ENCODE peak calls at places on chromosomes 2 and 18, in eight cellular contexts. One of them, this sample, is unnamed.

GRCh38 chr18:49725809-49726514 is 87.4 kb downstream of the ACAA2 start:
- DNase-seq in fibroblast of mammary gland: peak; percentile 100
- DNase-seq in sigmoid colon: peak; percentile 91
- DNase-seq in neural crest cell: peak; percentile 41
- DNase-seq in GM12865: no peak
- DNase-seq in CD4-positive, alpha-beta T cell: no peak
- DNase-seq in lung: peak; percentile 51
- DNase-seq in PC-3: peak; percentile 9
- DNase-seq in this sample: peak; percentile 36

GRCh38 chr18:12703714-12704113 is 872 bp downstream of the PSMG2 start:
- DNase-seq in lung: no peak
- DNase-seq in neural crest cell: no peak
- DNase-seq in CD4-positive, alpha-beta T cell: no peak
- DNase-seq in GM12865: peak; percentile 29
- DNase-seq in PC-3: peak; percentile 29
- DNase-seq in sigmoid colon: no peak
- DNase-seq in fibroblast of mammary gland: peak; percentile 60
- DNase-seq in this sample: no peak

GRCh38 chr2:105919191-105919811 is 174.6 kb downstream of the NCK2 start:
- DNase-seq in GM12865: no peak
- DNase-seq in lung: no peak
- DNase-seq in fibroblast of mammary gland: no peak
- DNase-seq in CD4-positive, alpha-beta T cell: no peak
- DNase-seq in sigmoid colon: no peak
- DNase-seq in PC-3: peak; percentile 86
- DNase-seq in neural crest cell: peak; percentile 14
- DNase-seq in this sample: peak; percentile 65

GRCh38 chr2:190781604-190782198 is 98.9 kb upstream of the GLS start:
- DNase-seq in CD4-positive, alpha-beta T cell: peak; percentile 19
- DNase-seq in sigmoid colon: peak; percentile 71
- DNase-seq in fibroblast of mammary gland: peak; percentile 76
- DNase-seq in lung: peak; percentile 50
- DNase-seq in neural crest cell: peak; percentile 52
- DNase-seq in PC-3: peak; percentile 72
- DNase-seq in GM12865: peak; percentile 71
- DNase-seq in this sample: peak; percentile 59

GRCh38 chr2:188050716-188051115 is 241.0 kb upstream of the GULP1 start:
- DNase-seq in neural crest cell: no peak
- DNase-seq in lung: no peak
- DNase-seq in fibroblast of mammary gland: no peak
- DNase-seq in GM12865: no peak
- DNase-seq in CD4-positive, alpha-beta T cell: no peak
- DNase-seq in PC-3: no peak
- DNase-seq in sigmoid colon: no peak
- DNase-seq in this sample: no peak

GRCh38 chr2:72965016-72965415 is 47.7 kb downstream of the EMX1 start:
- DNase-seq in sigmoid colon: no peak
- DNase-seq in CD4-positive, alpha-beta T cell: no peak
- DNase-seq in lung: no peak
- DNase-seq in GM12865: no peak
- DNase-seq in neural crest cell: no peak
- DNase-seq in PC-3: no peak
- DNase-seq in fibroblast of mammary gland: no peak
- DNase-seq in this sample: no peak

GRCh38 chr2:40741532-40741931 is 289.6 kb upstream of the SLC8A1 start:
- DNase-seq in fibroblast of mammary gland: no peak
- DNase-seq in CD4-positive, alpha-beta T cell: no peak
- DNase-seq in neural crest cell: no peak
- DNase-seq in PC-3: peak; percentile 70
- DNase-seq in GM12865: no peak
- DNase-seq in sigmoid colon: no peak
- DNase-seq in lung: no peak
- DNase-seq in this sample: no peak

GRCh38 chr2:21043744-21044532 is at the start of gene APOB:
- DNase-seq in CD4-positive, alpha-beta T cell: no peak
- DNase-seq in GM12865: no peak
- DNase-seq in lung: no peak
- DNase-seq in fibroblast of mammary gland: no peak
- DNase-seq in PC-3: no peak
- DNase-seq in sigmoid colon: peak; percentile 64
- DNase-seq in neural crest cell: peak; percentile 33
- DNase-seq in this sample: no peak

GRCh38 chr2:134160793-134161504 is 92.9 kb upstream of the MGAT5 start:
- DNase-seq in PC-3: no peak
- DNase-seq in CD4-positive, alpha-beta T cell: no peak
- DNase-seq in sigmoid colon: no peak
- DNase-seq in neural crest cell: no peak
- DNase-seq in lung: no peak
- DNase-seq in fibroblast of mammary gland: no peak
- DNase-seq in GM12865: no peak
- DNase-seq in this sample: no peak

GRCh38 chr2:204197601-204198000 is 261.0 kb downstream of the ICOS start:
- DNase-seq in fibroblast of mammary gland: no peak
- DNase-seq in GM12865: no peak
- DNase-seq in sigmoid colon: no peak
- DNase-seq in PC-3: no peak
- DNase-seq in CD4-positive, alpha-beta T cell: no peak
- DNase-seq in neural crest cell: no peak
- DNase-seq in lung: no peak
- DNase-seq in this sample: no peak

GRCh38 chr2:233258211-233258610 is 6.7 kb downstream of the ATG16L1 start:
- DNase-seq in lung: no peak
- DNase-seq in GM12865: no peak
- DNase-seq in fibroblast of mammary gland: no peak
- DNase-seq in PC-3: no peak
- DNase-seq in neural crest cell: no peak
- DNase-seq in sigmoid colon: no peak
- DNase-seq in CD4-positive, alpha-beta T cell: no peak
- DNase-seq in this sample: no peak

GRCh38 chr2:239523944-239524310 is 123.1 kb upstream of the HDAC4 start:
- DNase-seq in sigmoid colon: no peak
- DNase-seq in CD4-positive, alpha-beta T cell: no peak
- DNase-seq in PC-3: no peak
- DNase-seq in fibroblast of mammary gland: peak; percentile 5
- DNase-seq in neural crest cell: no peak
- DNase-seq in GM12865: no peak
- DNase-seq in lung: no peak
- DNase-seq in this sample: no peak

GRCh38 chr2:161775971-161776370 is 151.8 kb downstream of the SLC4A10 start:
- DNase-seq in fibroblast of mammary gland: no peak
- DNase-seq in GM12865: no peak
- DNase-seq in PC-3: no peak
- DNase-seq in neural crest cell: no peak
- DNase-seq in sigmoid colon: no peak
- DNase-seq in lung: no peak
- DNase-seq in CD4-positive, alpha-beta T cell: no peak
- DNase-seq in this sample: no peak

GRCh38 chr2:104853926-104854506 is at the start of gene POU3F3:
- DNase-seq in sigmoid colon: peak; percentile 83
- DNase-seq in CD4-positive, alpha-beta T cell: no peak
- DNase-seq in PC-3: no peak
- DNase-seq in fibroblast of mammary gland: peak; percentile 57
- DNase-seq in GM12865: peak; percentile 37
- DNase-seq in lung: peak; percentile 66
- DNase-seq in neural crest cell: peak; percentile 90
- DNase-seq in this sample: no peak

GRCh38 chr2:43324589-43325447 is 98.4 kb upstream of the ZFP36L2 start:
- DNase-seq in GM12865: no peak
- DNase-seq in PC-3: no peak
- DNase-seq in CD4-positive, alpha-beta T cell: no peak
- DNase-seq in neural crest cell: no peak
- DNase-seq in lung: no peak
- DNase-seq in fibroblast of mammary gland: peak; percentile 63
- DNase-seq in sigmoid colon: peak; percentile 84
- DNase-seq in this sample: no peak

GRCh38 chr2:210502997-210503621 is 26.6 kb upstream of the LANCL1 start:
- DNase-seq in fibroblast of mammary gland: peak; percentile 56
- DNase-seq in sigmoid colon: no peak
- DNase-seq in lung: peak; percentile 44
- DNase-seq in PC-3: peak; percentile 72
- DNase-seq in neural crest cell: peak; percentile 50
- DNase-seq in CD4-positive, alpha-beta T cell: no peak
- DNase-seq in GM12865: peak; percentile 32
- DNase-seq in this sample: peak; percentile 51

GRCh38 chr2:168156661-168157060 is 90.7 kb downstream of the STK39 start:
- DNase-seq in fibroblast of mammary gland: peak; percentile 67
- DNase-seq in neural crest cell: no peak
- DNase-seq in CD4-positive, alpha-beta T cell: no peak
- DNase-seq in lung: no peak
- DNase-seq in GM12865: no peak
- DNase-seq in PC-3: peak; percentile 80
- DNase-seq in sigmoid colon: no peak
- DNase-seq in this sample: peak; percentile 86

GRCh38 chr18:55088000-55088401 is 128.7 kb upstream of the CCDC68 start:
- DNase-seq in CD4-positive, alpha-beta T cell: no peak
- DNase-seq in lung: no peak
- DNase-seq in fibroblast of mammary gland: no peak
- DNase-seq in PC-3: peak; percentile 46
- DNase-seq in GM12865: no peak
- DNase-seq in neural crest cell: no peak
- DNase-seq in sigmoid colon: no peak
- DNase-seq in this sample: no peak

GRCh38 chr2:160916300-160916699 is 243.9 kb upstream of the TANK start:
- DNase-seq in PC-3: no peak
- DNase-seq in neural crest cell: no peak
- DNase-seq in CD4-positive, alpha-beta T cell: no peak
- DNase-seq in GM12865: no peak
- DNase-seq in fibroblast of mammary gland: peak; percentile 11
- DNase-seq in lung: no peak
- DNase-seq in sigmoid colon: no peak
- DNase-seq in this sample: no peak

GRCh38 chr2:160956243-160956802 is 203.9 kb upstream of the TANK start:
- DNase-seq in CD4-positive, alpha-beta T cell: no peak
- DNase-seq in GM12865: no peak
- DNase-seq in sigmoid colon: peak; percentile 70
- DNase-seq in neural crest cell: no peak
- DNase-seq in PC-3: peak; percentile 46
- DNase-seq in fibroblast of mammary gland: peak; percentile 55
- DNase-seq in lung: no peak
- DNase-seq in this sample: peak; percentile 74

GRCh38 chr2:111958901-111959300 is 60.5 kb downstream of the MERTK start:
- DNase-seq in lung: no peak
- DNase-seq in PC-3: no peak
- DNase-seq in fibroblast of mammary gland: no peak
- DNase-seq in GM12865: no peak
- DNase-seq in neural crest cell: no peak
- DNase-seq in sigmoid colon: no peak
- DNase-seq in CD4-positive, alpha-beta T cell: no peak
- DNase-seq in this sample: no peak
- TF ChIP-seq CTCF in lung: no peak
- TF ChIP-seq CTCF in PC-3: no peak
- TF ChIP-seq CTCF in fibroblast of mammary gland: no peak
- TF ChIP-seq CTCF in GM12865: no peak
- TF ChIP-seq CTCF in neural crest cell: peak; percentile 42
- TF ChIP-seq CTCF in sigmoid colon: no peak
- TF ChIP-seq CTCF in CD4-positive, alpha-beta T cell: no peak
- TF ChIP-seq CTCF in this sample: peak; percentile 7

DNA sequence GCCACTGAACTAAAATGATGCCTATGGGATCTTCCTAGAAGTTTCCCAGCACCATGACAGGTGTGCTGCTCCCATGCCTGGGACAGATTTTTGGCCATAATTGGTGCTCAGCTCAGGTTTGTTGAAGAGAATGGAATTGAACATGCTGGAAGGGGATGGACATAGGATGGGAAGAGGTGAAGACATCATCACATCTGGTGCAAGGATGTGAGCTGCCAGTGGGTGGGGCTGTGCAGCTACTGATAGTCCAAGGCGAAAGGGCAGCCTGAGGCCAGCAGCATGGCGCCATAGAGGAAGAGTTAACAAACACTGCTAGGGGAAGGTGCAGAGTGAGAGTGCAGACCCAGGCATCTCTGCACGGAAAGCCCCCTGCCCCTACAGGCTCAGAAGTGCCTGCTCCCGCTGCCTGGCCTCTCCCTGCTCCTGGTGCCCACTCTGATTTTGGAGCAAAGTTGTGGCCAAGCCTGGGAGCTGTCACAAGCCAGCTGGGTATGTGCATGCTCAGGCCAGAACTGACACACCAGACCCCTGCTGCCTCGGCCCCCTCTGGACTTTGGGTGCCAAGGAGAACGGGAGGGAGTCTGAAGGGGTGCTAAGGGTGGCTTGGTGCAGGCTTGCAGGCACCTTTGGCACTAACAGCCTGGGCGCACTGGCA is 178.6 kb downstream of the ZBTB7C start:
- DNase-seq in fibroblast of mammary gland: peak; percentile 65
- DNase-seq in PC-3: peak; percentile 48
- DNase-seq in lung: peak; percentile 64
- DNase-seq in CD4-positive, alpha-beta T cell: no peak
- DNase-seq in sigmoid colon: no peak
- DNase-seq in GM12865: peak; percentile 54
- DNase-seq in neural crest cell: peak; percentile 65
- DNase-seq in this sample: peak; percentile 78
- TF ChIP-seq CTCF in fibroblast of mammary gland: peak; percentile 72
- TF ChIP-seq CTCF in PC-3: peak; percentile 61
- TF ChIP-seq CTCF in lung: no peak
- TF ChIP-seq CTCF in CD4-positive, alpha-beta T cell: no peak
- TF ChIP-seq CTCF in sigmoid colon: peak; percentile 21
- TF ChIP-seq CTCF in GM12865: peak; percentile 70
- TF ChIP-seq CTCF in neural crest cell: peak; percentile 78
- TF ChIP-seq CTCF in this sample: peak; percentile 69

GRCh38 chr18:48037481-48038271 is 107.2 kb upstream of the SMAD2 start:
- DNase-seq in PC-3: no peak
- DNase-seq in GM12865: no peak
- DNase-seq in sigmoid colon: peak; percentile 43
- DNase-seq in lung: no peak
- DNase-seq in CD4-positive, alpha-beta T cell: no peak
- DNase-seq in fibroblast of mammary gland: no peak
- DNase-seq in neural crest cell: no peak
- DNase-seq in this sample: peak; percentile 40
- TF ChIP-seq CTCF in PC-3: peak; percentile 38
- TF ChIP-seq CTCF in GM12865: no peak
- TF ChIP-seq CTCF in sigmoid colon: no peak
- TF ChIP-seq CTCF in lung: no peak
- TF ChIP-seq CTCF in CD4-positive, alpha-beta T cell: no peak
- TF ChIP-seq CTCF in fibroblast of mammary gland: no peak
- TF ChIP-seq CTCF in neural crest cell: peak; percentile 16
- TF ChIP-seq CTCF in this sample: peak; percentile 15

GRCh38 chr2:111898703-111899514 is 502 bp downstream of the MERTK start:
- DNase-seq in neural crest cell: no peak
- DNase-seq in CD4-positive, alpha-beta T cell: no peak
- DNase-seq in PC-3: no peak
- DNase-seq in GM12865: no peak
- DNase-seq in sigmoid colon: peak; percentile 74
- DNase-seq in fibroblast of mammary gland: no peak
- DNase-seq in lung: no peak
- DNase-seq in this sample: no peak

GRCh38 chr2:111897924-111898702 is at the start of gene MERTK:
- DNase-seq in PC-3: peak; percentile 73
- DNase-seq in neural crest cell: peak; percentile 81
- DNase-seq in sigmoid colon: peak; percentile 95
- DNase-seq in CD4-positive, alpha-beta T cell: peak; percentile 39
- DNase-seq in lung: peak; percentile 83
- DNase-seq in GM12865: peak; percentile 63
- DNase-seq in fibroblast of mammary gland: peak; percentile 28
- DNase-seq in this sample: peak; percentile 44

GRCh38 chr2:111903930-111904439 is 5.6 kb downstream of the MERTK start:
- DNase-seq in fibroblast of mammary gland: no peak
- DNase-seq in PC-3: no peak
- DNase-seq in CD4-positive, alpha-beta T cell: no peak
- DNase-seq in lung: no peak
- DNase-seq in GM12865: no peak
- DNase-seq in sigmoid colon: no peak
- DNase-seq in neural crest cell: no peak
- DNase-seq in this sample: no peak

GRCh38 chr2:111903516-111903915 is 5.1 kb downstream of the MERTK start:
- DNase-seq in CD4-positive, alpha-beta T cell: no peak
- DNase-seq in sigmoid colon: no peak
- DNase-seq in neural crest cell: no peak
- DNase-seq in GM12865: no peak
- DNase-seq in lung: no peak
- DNase-seq in fibroblast of mammary gland: no peak
- DNase-seq in PC-3: no peak
- DNase-seq in this sample: no peak

GRCh38 chr2:111900859-111901258 is 2.5 kb downstream of the MERTK start:
- DNase-seq in fibroblast of mammary gland: peak; percentile 43
- DNase-seq in neural crest cell: no peak
- DNase-seq in CD4-positive, alpha-beta T cell: no peak
- DNase-seq in lung: peak; percentile 53
- DNase-seq in GM12865: no peak
- DNase-seq in PC-3: peak; percentile 62
- DNase-seq in sigmoid colon: no peak
- DNase-seq in this sample: peak; percentile 53
- TF ChIP-seq CTCF in fibroblast of mammary gland: peak; percentile 40
- TF ChIP-seq CTCF in neural crest cell: no peak
- TF ChIP-seq CTCF in CD4-positive, alpha-beta T cell: no peak
- TF ChIP-seq CTCF in lung: no peak
- TF ChIP-seq CTCF in GM12865: no peak
- TF ChIP-seq CTCF in PC-3: peak; percentile 79
- TF ChIP-seq CTCF in sigmoid colon: no peak
- TF ChIP-seq CTCF in this sample: no peak